ENCODE peak calls at places on chromosomes 2 and 18, in five cellular contexts. C is K562, J is HepG2, O is A549, A is H1. F is an unnamed sample.

GRCh38 chr18:77749189-77749588 is 499.5 kb downstream of the GALR1 start:
- DNase-seq in J (no peak), O (peak; percentile 3), C (peak; percentile 29), A (peak; percentile 85), F (no peak)

GRCh38 chr18:69787825-69788547 is 159.7 kb downstream of the CD226 start:
- DNase-seq in A (no peak), C (no peak), J (peak; percentile 67), O (peak; percentile 10), F (peak; percentile 70)

GRCh38 chr18:41145526-41145925 is 809.5 kb upstream of the PIK3C3 start:
- DNase-seq in C (no peak), A (no peak), O (no peak), J (no peak), F (no peak)

GRCh38 chr18:56565596-56566355 is 72.6 kb downstream of the TXNL1 start:
- DNase-seq in J (peak; percentile 47), A (no peak), C (no peak), O (no peak), F (peak; percentile 45)

GRCh38 chr2:175823291-175824073 is 178.6 kb downstream of the LNPK start:
- DNase-seq in C (no peak), O (no peak), J (no peak), A (no peak), F (no peak)

GRCh38 chr2:191582355-191582754 is 95.6 kb upstream of the NABP1 start:
- DNase-seq in O (peak; percentile 81), A (no peak), C (no peak), J (peak; percentile 44), F (no peak)

GRCh38 chr2:231583982-231584381 is 8.7 kb upstream of the TEX44 start:
- DNase-seq in J (no peak), C (no peak), A (peak; percentile 58), O (no peak), F (no peak)

GRCh38 chr2:17643031-17643615 is 102.6 kb downstream of the VSNL1 start:
- DNase-seq in C (peak; percentile 45), A (peak; percentile 36), O (peak; percentile 82), J (peak; percentile 22), F (peak; percentile 73)

GRCh38 chr2:201680743-201681142 is 17.7 kb downstream of the MPP4 start:
- DNase-seq in J (peak; percentile 49), C (peak; percentile 61), O (peak; percentile 48), A (peak; percentile 85), F (peak; percentile 38)

GRCh38 chr2:71546275-71546638 is 92.9 kb downstream of the DYSF start:
- DNase-seq in A (no peak), J (no peak), C (no peak), O (no peak), F (no peak)

GRCh38 chr2:177710003-177710411 is 317.4 kb downstream of the AGPS start:
- DNase-seq in J (no peak), C (no peak), O (no peak), A (no peak), F (no peak)

GRCh38 chr18:11981633-11982366 is 493 bp downstream of the IMPA2 start:
- DNase-seq in A (peak; percentile 62), O (no peak), C (no peak), J (peak; percentile 92), F (peak; percentile 19)

GRCh38 chr2:106053116-106053515 is 141.0 kb downstream of the UXS1 start:
- DNase-seq in O (no peak), A (no peak), J (no peak), C (no peak), F (no peak)

GRCh38 chr2:99031991-99032390 is 96.0 kb upstream of the CRACDL start:
- DNase-seq in O (no peak), J (no peak), C (no peak), A (no peak), F (no peak)

GRCh38 chr2:120759543-120760331 is 24.1 kb downstream of the GLI2 start:
- DNase-seq in A (no peak), O (no peak), J (no peak), C (no peak), F (no peak)

GRCh38 chr18:62659698-62660097 is 55.6 kb upstream of the PHLPP1 start:
- DNase-seq in J (no peak), C (no peak), O (no peak), A (no peak), F (no peak)

GRCh38 chr2:9138507-9139085 is 68.0 kb upstream of the ASAP2 start:
- DNase-seq in A (peak; percentile 75), C (peak; percentile 57), O (peak; percentile 61), J (no peak), F (peak; percentile 32)

GRCh38 chr2:62672601-62673000 is 32.9 kb upstream of the EHBP1 start:
- DNase-seq in J (peak; percentile 83), A (peak; percentile 54), O (peak; percentile 72), C (no peak), F (no peak)

GRCh38 chr2:60299179-60299578 is 254.3 kb downstream of the BCL11A start:
- DNase-seq in O (no peak), A (no peak), C (no peak), J (no peak), F (no peak)

GRCh38 chr2:209771474-209772292 is at the start of gene UNC80:
- DNase-seq in J (peak; percentile 17), A (peak; percentile 95), C (peak; percentile 50), O (peak; percentile 19), F (peak; percentile 62)

GRCh38 chr2:71852141-71852711 is 295.4 kb downstream of the CYP26B1 start:
- DNase-seq in C (no peak), O (no peak), J (no peak), A (peak; percentile 52), F (no peak)

GRCh38 chr18:69400976-69401474 is 337 bp downstream of the DOK6 start:
- DNase-seq in O (no peak), A (peak; percentile 62), J (no peak), C (no peak), F (peak; percentile 5)

GRCh38 chr18:34909637-34910364 is 131.4 kb upstream of the MAPRE2 start:
- DNase-seq in C (no peak), O (no peak), A (no peak), J (no peak), F (no peak)

GRCh38 chr2:240520143-240520973 is 37.4 kb downstream of the ANKMY1 start:
- DNase-seq in A (peak; percentile 63), C (no peak), J (no peak), O (no peak), F (no peak)

GRCh38 chr2:36441816-36442215 is 86.2 kb downstream of the CRIM1 start:
- DNase-seq in O (no peak), C (no peak), A (no peak), J (no peak), F (peak; percentile 85)

GRCh38 chr2:233026211-233026813 is 6.2 kb upstream of the NEU2 start:
- DNase-seq in A (no peak), O (peak; percentile 19), C (no peak), J (no peak), F (no peak)

GRCh38 chr2:66013456-66013855 is 421.5 kb upstream of the MEIS1 start:
- DNase-seq in O (no peak), J (peak; percentile 20), A (no peak), C (peak; percentile 13), F (no peak)

GRCh38 chr2:235773188-235773928 is 279.5 kb downstream of the AGAP1 start:
- DNase-seq in J (peak; percentile 27), A (no peak), O (no peak), C (no peak), F (peak; percentile 42)

GRCh38 chr2:219060821-219061791 is at the start of gene IHH:
- DNase-seq in A (peak; percentile 74), C (no peak), O (peak; percentile 13), J (no peak), F (no peak)

GRCh38 chr2:75064691-75065396 is 106.4 kb downstream of the POLE4 start:
- DNase-seq in O (peak; percentile 58), A (peak; percentile 90), C (peak; percentile 68), J (peak; percentile 32), F (peak; percentile 66)

GRCh38 chr18:52060612-52061259 is 279.3 kb upstream of the DCC start:
- DNase-seq in A (peak; percentile 46), C (no peak), O (no peak), J (peak; percentile 18), F (no peak)

GRCh38 chr2:20834331-20834730 is 11.4 kb upstream of the LDAH start:
- DNase-seq in A (no peak), C (no peak), O (no peak), J (no peak), F (no peak)

GRCh38 chr2:48530033-48530804 is at the start of gene STON1:
- DNase-seq in J (no peak), O (peak; percentile 17), A (peak; percentile 65), C (peak; percentile 83), F (peak; percentile 38)

GRCh38 chr2:104849618-104850097 is 4.3 kb upstream of the POU3F3 start:
- DNase-seq in C (peak; percentile 46), J (peak; percentile 47), A (peak; percentile 79), O (peak; percentile 66), F (peak; percentile 34)

GRCh38 chr2:203893386-203893785 is 25.8 kb downstream of the CTLA4 start:
- DNase-seq in O (no peak), J (no peak), C (no peak), A (no peak), F (no peak)
- H3K27ac ChIP-seq in O (no peak overlapping the region), J (no peak overlapping the region), C (no peak overlapping the region), A (no peak overlapping the region), F (no peak overlapping the region)

DNA sequence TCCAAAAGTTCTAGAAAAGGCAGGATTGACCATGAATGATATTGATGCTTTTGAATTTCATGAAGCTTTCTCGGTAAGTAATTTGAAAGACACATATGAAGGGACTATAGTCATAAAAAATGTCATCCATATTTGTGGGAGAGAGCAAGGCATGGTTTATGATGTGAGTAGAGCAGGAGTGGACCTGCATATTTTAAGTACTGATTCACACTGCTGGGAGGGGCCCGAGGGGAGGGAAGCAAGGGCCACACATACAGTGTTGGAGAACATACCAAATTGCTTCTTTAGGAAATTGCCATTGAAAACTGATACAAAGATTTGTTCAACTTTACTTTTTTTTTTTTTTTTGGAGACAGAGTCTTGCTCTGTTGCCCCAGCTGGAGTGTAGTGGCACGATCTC is 39.4 kb downstream of the HADHB start:
- DNase-seq in O (no peak), A (no peak), J (no peak), C (no peak), F (no peak)
- TF ChIP-seq JUN in O (no peak), A (no peak), J (no peak), C (no peak), F (no peak)

GRCh38 chr2:205975082-205975949 is 110.7 kb downstream of the INO80D start:
- DNase-seq in A (no peak), J (peak; percentile 100), C (no peak), O (peak; percentile 85), F (no peak)

GRCh38 chr2:205970348-205970747 is 115.6 kb downstream of the INO80D start:
- DNase-seq in J (no peak), C (no peak), A (no peak), O (no peak), F (no peak)

GRCh38 chr2:205972113-205972512 is 113.9 kb downstream of the INO80D start:
- DNase-seq in C (no peak), O (no peak), J (peak; percentile 49), A (no peak), F (no peak)

GRCh38 chr2:205976120-205976814 is 109.7 kb downstream of the INO80D start:
- DNase-seq in A (peak; percentile 36), O (no peak), J (no peak), C (no peak), F (no peak)
- H3K27ac ChIP-seq in A (no peak overlapping the region), O (peak overlapping the region; percentile 83), J (peak overlapping the region; percentile 89), C (no peak overlapping the region), F (no peak overlapping the region)

GRCh38 chr2:207833265-207833751 is 63.6 kb upstream of the FZD5 start:
- DNase-seq in J (peak; percentile 87), A (peak; percentile 34), C (no peak), O (no peak), F (no peak)
- TF ChIP-seq JUN in J (no peak), A (no peak), C (no peak), O (no peak), F (no peak)